ENCODE peak calls at places on chromosomes 4 and X, in ten cellular contexts. L, E, B, J, I, P, Y, C, S and H are unnamed samples.

GRCh38 chr4:81421346-81422218 is 50.1 kb downstream of the RASGEF1B start:
- DNase-seq in L (no peak), E (no peak), B (no peak), J (no peak), I (peak; percentile 4), P (no peak), Y (peak; percentile 80), C (no peak), S (peak; percentile 55), H (no peak)

GRCh38 chr4:106671711-106672110 is 303.1 kb upstream of the GIMD1 start:
- DNase-seq in L (no peak), E (no peak), B (no peak), J (no peak), I (no peak), P (peak; percentile 64), Y (no peak), C (no peak), S (no peak), H (no peak)

GRCh38 chrX:39859991-39860861 is 237.5 kb downstream of the BCOR start:
- DNase-seq in L (no peak), E (peak; percentile 92), B (no peak), J (no peak), I (peak; percentile 88), P (peak; percentile 49), Y (peak; percentile 88), C (peak; percentile 50), S (no peak), H (no peak)

GRCh38 chr4:147118523-147118922 is 172.9 kb upstream of the TTC29 start:
- DNase-seq in L (no peak), E (no peak), B (no peak), J (peak; percentile 24), I (peak; percentile 69), P (no peak), Y (no peak), C (no peak), S (no peak), H (no peak)

GRCh38 chr4:123786955-123787354 is 390.4 kb downstream of the SPRY1 start:
- DNase-seq in L (no peak), E (no peak), B (no peak), J (no peak), I (peak; percentile 79), P (no peak), Y (no peak), C (no peak), S (no peak), H (no peak)

GRCh38 chr4:76809594-76810305 is 88.2 kb downstream of the SOWAHB start:
- DNase-seq in L (no peak), E (no peak), B (no peak), J (no peak), I (peak; percentile 59), P (peak; percentile 38), Y (no peak), C (no peak), S (no peak), H (no peak)

GRCh38 chr4:2285665-2286381 is 23.9 kb upstream of the MXD4 start:
- DNase-seq in L (no peak), E (peak; percentile 3), B (no peak), J (no peak), I (peak; percentile 45), P (no peak), Y (no peak), C (no peak), S (no peak), H (no peak)

GRCh38 chr4:184896868-184897715 is 71.3 kb upstream of the ACSL1 start:
- DNase-seq in L (no peak), E (peak; percentile 12), B (no peak), J (no peak), I (no peak), P (no peak), Y (no peak), C (no peak), S (no peak), H (no peak)

GRCh38 chr4:32775049-32775448 is 2054.9 kb downstream of the PCDH7 start:
- DNase-seq in L (no peak), E (no peak), B (no peak), J (peak; percentile 32), I (no peak), P (no peak), Y (no peak), C (no peak), S (no peak), H (no peak)

GRCh38 chr4:113689394-113689793 is 72.1 kb downstream of the CAMK2D start:
- DNase-seq in L (no peak), E (no peak), B (no peak), J (no peak), I (no peak), P (no peak), Y (no peak), C (no peak), S (no peak), H (no peak)

GRCh38 chr4:111639120-111639519 is 506.1 kb upstream of the FAM241A start:
- DNase-seq in L (no peak), E (no peak), B (no peak), J (no peak), I (no peak), P (no peak), Y (no peak), C (no peak), S (no peak), H (no peak)

GRCh38 chr4:62070291-62070852 is 870.2 kb downstream of the ADGRL3 start:
- DNase-seq in L (no peak), E (no peak), B (no peak), J (no peak), I (no peak), P (no peak), Y (peak; percentile 20), C (no peak), S (no peak), H (no peak)

GRCh38 chrX:87687703-87688102 is 170.1 kb downstream of the KLHL4 start:
- DNase-seq in L (no peak), E (no peak), B (no peak), J (no peak), I (no peak), P (no peak), Y (no peak), C (no peak), S (no peak), H (no peak)

GRCh38 chrX:1518512-1518911 is 18.5 kb downstream of the P2RY8 start:
- DNase-seq in L (no peak), E (no peak), B (no peak), J (no peak), I (no peak), P (no peak), Y (no peak), C (no peak), S (no peak), H (no peak)

GRCh38 chrX:14409341-14409740 is 120.0 kb upstream of the GLRA2 start:
- DNase-seq in L (no peak), E (no peak), B (no peak), J (no peak), I (peak; percentile 21), P (peak; percentile 21), Y (no peak), C (no peak), S (no peak), H (no peak)

GRCh38 chr4:109748114-109748513 is 18.2 kb upstream of the PLA2G12A start:
- DNase-seq in L (no peak), E (no peak), B (no peak), J (no peak), I (no peak), P (no peak), Y (no peak), C (no peak), S (no peak), H (no peak)

GRCh38 chr4:879730-880079 is 52.4 kb downstream of the GAK start:
- DNase-seq in L (no peak), E (peak; percentile 84), B (no peak), J (no peak), I (no peak), P (no peak), Y (no peak), C (peak; percentile 4), S (no peak), H (no peak)

GRCh38 chr4:78788005-78788889 is 12.1 kb downstream of the BMP2K start:
- DNase-seq in L (no peak), E (no peak), B (no peak), J (no peak), I (no peak), P (no peak), Y (no peak), C (no peak), S (no peak), H (no peak)

GRCh38 chr4:99808260-99808857 is 8.3 kb upstream of the DAPP1 start:
- DNase-seq in L (no peak), E (peak; percentile 86), B (no peak), J (no peak), I (peak; percentile 56), P (peak; percentile 38), Y (peak; percentile 79), C (peak; percentile 46), S (no peak), H (peak; percentile 14)

GRCh38 chr4:3388461-3389185 is 53.1 kb upstream of the HGFAC start:
- DNase-seq in L (peak; percentile 6), E (no peak), B (no peak), J (no peak), I (peak; percentile 70), P (peak; percentile 81), Y (no peak), C (no peak), S (no peak), H (no peak)

GRCh38 chr4:138401330-138401729 is 159.2 kb upstream of the SLC7A11 start:
- DNase-seq in L (peak; percentile 23), E (no peak), B (no peak), J (no peak), I (peak; percentile 23), P (peak; percentile 13), Y (peak; percentile 8), C (no peak), S (peak; percentile 43), H (peak; percentile 30)

GRCh38 chr4:532588-533317 is 33.7 kb downstream of the PIGG start:
- DNase-seq in L (no peak), E (peak; percentile 19), B (no peak), J (no peak), I (no peak), P (no peak), Y (peak; percentile 30), C (no peak), S (no peak), H (no peak)

GRCh38 chr4:23654791-23655190 is 235.1 kb downstream of the PPARGC1A start:
- DNase-seq in L (no peak), E (no peak), B (no peak), J (no peak), I (no peak), P (peak; percentile 13), Y (no peak), C (no peak), S (no peak), H (no peak)

GRCh38 chrX:13805241-13805640 is 11.7 kb downstream of the GPM6B start:
- DNase-seq in L (no peak), E (no peak), B (no peak), J (no peak), I (no peak), P (no peak), Y (no peak), C (no peak), S (no peak), H (no peak)

GRCh38 chr4:175376287-175376977 is 435.6 kb downstream of the GPM6A start:
- DNase-seq in L (no peak), E (no peak), B (no peak), J (no peak), I (no peak), P (no peak), Y (no peak), C (no peak), S (no peak), H (no peak)

GRCh38 chr4:144627663-144628076 is 18.3 kb upstream of the HHIP start:
- DNase-seq in L (no peak), E (no peak), B (no peak), J (no peak), I (no peak), P (peak; percentile 8), Y (no peak), C (no peak), S (no peak), H (no peak)

GRCh38 chr4:133320576-133321170 is 171.6 kb downstream of the PCDH10 start:
- DNase-seq in L (no peak), E (no peak), B (no peak), J (peak; percentile 27), I (peak; percentile 52), P (peak; percentile 28), Y (peak; percentile 11), C (no peak), S (no peak), H (peak; percentile 7)

GRCh38 chr4:176302283-176303275 is 17.2 kb upstream of the SPCS3 start:
- DNase-seq in L (no peak), E (no peak), B (no peak), J (no peak), I (peak; percentile 58), P (peak; percentile 78), Y (no peak), C (no peak), S (no peak), H (no peak)